ENCODE peak calls at places on chromosomes 2 and 18, in five cellular contexts. One of them, this sample, is unnamed.

GRCh38 chr18:9739516-9739915 is 31.4 kb downstream of the RAB31 start:
- DNase-seq in trophoblast cell: no peak
- DNase-seq in mesenchymal stem cell: no peak
- DNase-seq in neuronal stem cell: no peak
- DNase-seq in H1: no peak
- DNase-seq in this sample: no peak

GRCh38 chr2:164371916-164372315 is 249.4 kb downstream of the GRB14 start:
- DNase-seq in H1: no peak
- DNase-seq in trophoblast cell: peak
- DNase-seq in neuronal stem cell: no peak
- DNase-seq in mesenchymal stem cell: no peak
- DNase-seq in this sample: no peak

GRCh38 chr2:71796174-71796592 is 342.8 kb downstream of the DYSF start:
- DNase-seq in neuronal stem cell: no peak
- DNase-seq in H1: no peak
- DNase-seq in trophoblast cell: peak
- DNase-seq in mesenchymal stem cell: peak
- DNase-seq in this sample: no peak

GRCh38 chr18:22545091-22545795 is 127.5 kb upstream of the CTAGE1 start:
- DNase-seq in H1: no peak
- DNase-seq in neuronal stem cell: no peak
- DNase-seq in mesenchymal stem cell: no peak
- DNase-seq in trophoblast cell: no peak
- DNase-seq in this sample: no peak

GRCh38 chr2:127721311-127721977 is 20.1 kb downstream of the SFT2D3 start:
- DNase-seq in neuronal stem cell: no peak
- DNase-seq in trophoblast cell: no peak
- DNase-seq in H1: no peak
- DNase-seq in mesenchymal stem cell: peak
- DNase-seq in this sample: no peak

GRCh38 chr2:174263989-174264388 is 15.7 kb upstream of the OLA1 start:
- DNase-seq in mesenchymal stem cell: peak
- DNase-seq in trophoblast cell: peak
- DNase-seq in neuronal stem cell: no peak
- DNase-seq in H1: no peak
- DNase-seq in this sample: no peak

GRCh38 chr2:68779595-68779994 is 45.0 kb downstream of the ARHGAP25 start:
- DNase-seq in neuronal stem cell: no peak
- DNase-seq in mesenchymal stem cell: no peak
- DNase-seq in trophoblast cell: no peak
- DNase-seq in H1: no peak
- DNase-seq in this sample: no peak

GRCh38 chr2:46963961-46964673 is 48.5 kb upstream of the MCFD2 start:
- DNase-seq in trophoblast cell: peak
- DNase-seq in H1: no peak
- DNase-seq in neuronal stem cell: no peak
- DNase-seq in mesenchymal stem cell: no peak
- DNase-seq in this sample: no peak

GRCh38 chr2:10844083-10844482 is 31.5 kb upstream of the PDIA6 start:
- DNase-seq in mesenchymal stem cell: peak
- DNase-seq in neuronal stem cell: no peak
- DNase-seq in trophoblast cell: peak
- DNase-seq in H1: peak
- DNase-seq in this sample: peak

GRCh38 chr2:180128861-180129260 is 121.8 kb upstream of the CWC22 start:
- DNase-seq in neuronal stem cell: no peak
- DNase-seq in H1: no peak
- DNase-seq in mesenchymal stem cell: no peak
- DNase-seq in trophoblast cell: no peak
- DNase-seq in this sample: no peak

GRCh38 chr2:207087046-207087902 is 78.5 kb downstream of the KLF7 start:
- DNase-seq in neuronal stem cell: no peak
- DNase-seq in mesenchymal stem cell: no peak
- DNase-seq in trophoblast cell: no peak
- DNase-seq in H1: no peak
- DNase-seq in this sample: no peak

GRCh38 chr2:181954538-181954883 is 31.1 kb upstream of the PPP1R1C start:
- DNase-seq in mesenchymal stem cell: no peak
- DNase-seq in trophoblast cell: no peak
- DNase-seq in H1: no peak
- DNase-seq in neuronal stem cell: no peak
- DNase-seq in this sample: no peak

GRCh38 chr2:136246086-136246669 is 128.2 kb upstream of the CXCR4 start:
- DNase-seq in neuronal stem cell: no peak
- DNase-seq in trophoblast cell: peak
- DNase-seq in mesenchymal stem cell: peak
- DNase-seq in H1: peak
- DNase-seq in this sample: peak

GRCh38 chr2:187499941-187500532 is 52.0 kb upstream of the CALCRL start:
- DNase-seq in mesenchymal stem cell: peak
- DNase-seq in neuronal stem cell: peak
- DNase-seq in trophoblast cell: peak
- DNase-seq in H1: peak
- DNase-seq in this sample: peak

GRCh38 chr2:39571197-39571731 is 94.5 kb upstream of the TMEM178A start:
- DNase-seq in mesenchymal stem cell: no peak
- DNase-seq in trophoblast cell: peak
- DNase-seq in neuronal stem cell: no peak
- DNase-seq in H1: no peak
- DNase-seq in this sample: no peak

GRCh38 chr2:224217962-224218347 is 178.9 kb upstream of the SERPINE2 start:
- DNase-seq in trophoblast cell: peak
- DNase-seq in H1: no peak
- DNase-seq in mesenchymal stem cell: no peak
- DNase-seq in neuronal stem cell: no peak
- DNase-seq in this sample: no peak

GRCh38 chr2:16587629-16588028 is 78.0 kb downstream of the CYRIA start:
- DNase-seq in neuronal stem cell: no peak
- DNase-seq in trophoblast cell: no peak
- DNase-seq in mesenchymal stem cell: no peak
- DNase-seq in H1: no peak
- DNase-seq in this sample: no peak

GRCh38 chr2:69771461-69771860 is 29.5 kb downstream of the ANXA4 start:
- DNase-seq in trophoblast cell: no peak
- DNase-seq in neuronal stem cell: no peak
- DNase-seq in mesenchymal stem cell: no peak
- DNase-seq in H1: no peak
- DNase-seq in this sample: no peak

DNA sequence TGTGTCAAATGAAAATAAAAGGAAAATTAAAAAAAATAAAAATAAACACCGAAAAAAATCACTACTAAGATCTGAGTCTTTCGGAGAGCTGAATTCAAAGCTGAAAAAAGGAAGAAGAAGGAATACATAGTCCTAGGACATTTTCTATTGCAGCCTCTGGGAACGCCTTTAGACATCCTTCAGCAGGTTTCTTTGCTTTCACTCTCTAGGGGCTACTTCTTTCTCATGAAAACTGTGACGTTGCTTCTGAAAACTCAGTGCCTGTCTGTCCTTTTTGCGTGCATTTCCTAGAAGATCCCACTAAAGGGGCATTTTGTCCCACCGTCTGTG is 708 bp downstream of the STAT4 start:
- DNase-seq in H1: no peak
- DNase-seq in neuronal stem cell: no peak
- DNase-seq in mesenchymal stem cell: no peak
- DNase-seq in trophoblast cell: no peak
- DNase-seq in this sample: no peak
- H2BK12ac ChIP-seq in H1: no peak
- H2BK12ac ChIP-seq in neuronal stem cell: no peak
- H2BK12ac ChIP-seq in mesenchymal stem cell: no peak
- H2BK12ac ChIP-seq in trophoblast cell: no peak
- H2BK12ac ChIP-seq in this sample: no peak

GRCh38 chr2:240433973-240434727 is 1.3 kb upstream of the GPC1 start:
- DNase-seq in trophoblast cell: peak
- DNase-seq in neuronal stem cell: no peak
- DNase-seq in mesenchymal stem cell: peak
- DNase-seq in H1: no peak
- DNase-seq in this sample: peak
- H3K18ac ChIP-seq in trophoblast cell: no peak
- H3K18ac ChIP-seq in neuronal stem cell: peak
- H3K18ac ChIP-seq in mesenchymal stem cell: peak
- H3K18ac ChIP-seq in H1: peak
- H3K18ac ChIP-seq in this sample: peak

GRCh38 chr2:150280255-150280654 is 207.2 kb downstream of the RND3 start:
- DNase-seq in neuronal stem cell: no peak
- DNase-seq in mesenchymal stem cell: peak
- DNase-seq in H1: no peak
- DNase-seq in trophoblast cell: peak
- DNase-seq in this sample: no peak
- H2AFZ ChIP-seq in neuronal stem cell: no peak
- H2AFZ ChIP-seq in mesenchymal stem cell: no peak
- H2AFZ ChIP-seq in H1: no peak
- H2AFZ ChIP-seq in trophoblast cell: no peak
- H2AFZ ChIP-seq in this sample: no peak

DNA sequence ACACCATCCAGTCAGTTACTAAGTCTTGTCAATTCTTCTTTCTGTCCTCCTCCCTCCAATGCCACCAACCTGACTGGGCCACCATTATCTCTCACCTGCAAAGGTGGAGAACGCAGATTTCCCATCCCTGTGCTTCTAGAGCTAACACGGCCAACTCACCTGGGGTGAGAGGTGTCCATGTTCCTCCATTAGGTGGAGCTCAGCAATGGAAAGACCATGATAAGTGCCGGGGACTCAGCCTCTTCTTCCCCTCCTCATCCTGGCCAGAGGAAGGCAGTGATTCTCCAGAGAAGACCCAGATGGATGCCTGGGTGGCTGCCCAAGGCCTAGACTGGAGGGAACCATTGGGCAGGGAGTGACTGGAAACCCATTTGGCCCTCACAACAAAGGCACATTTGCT is 48.1 kb upstream of the SLC1A4 start:
- DNase-seq in H1: no peak
- DNase-seq in neuronal stem cell: no peak
- DNase-seq in trophoblast cell: no peak
- DNase-seq in mesenchymal stem cell: no peak
- DNase-seq in this sample: no peak
- H2BK12ac ChIP-seq in H1: no peak
- H2BK12ac ChIP-seq in neuronal stem cell: no peak
- H2BK12ac ChIP-seq in trophoblast cell: no peak
- H2BK12ac ChIP-seq in mesenchymal stem cell: no peak
- H2BK12ac ChIP-seq in this sample: no peak

GRCh38 chr18:21162786-21163185 is 51.2 kb upstream of the ROCK1 start:
- DNase-seq in trophoblast cell: no peak
- DNase-seq in H1: no peak
- DNase-seq in mesenchymal stem cell: no peak
- DNase-seq in neuronal stem cell: no peak
- DNase-seq in this sample: no peak

GRCh38 chr18:21168880-21169279 is 57.3 kb upstream of the ROCK1 start:
- DNase-seq in H1: no peak
- DNase-seq in neuronal stem cell: no peak
- DNase-seq in trophoblast cell: no peak
- DNase-seq in mesenchymal stem cell: no peak
- DNase-seq in this sample: no peak

GRCh38 chr18:21163647-21164625 is 52.3 kb upstream of the ROCK1 start:
- DNase-seq in trophoblast cell: peak
- DNase-seq in neuronal stem cell: no peak
- DNase-seq in mesenchymal stem cell: peak
- DNase-seq in H1: no peak
- DNase-seq in this sample: no peak

GRCh38 chr18:21167641-21168372 is 56.2 kb upstream of the ROCK1 start:
- DNase-seq in H1: peak
- DNase-seq in trophoblast cell: peak
- DNase-seq in neuronal stem cell: peak
- DNase-seq in mesenchymal stem cell: no peak
- DNase-seq in this sample: peak

GRCh38 chr18:21164746-21165145 is 53.1 kb upstream of the ROCK1 start:
- DNase-seq in H1: no peak
- DNase-seq in mesenchymal stem cell: peak
- DNase-seq in trophoblast cell: no peak
- DNase-seq in neuronal stem cell: no peak
- DNase-seq in this sample: no peak
- H3K18ac ChIP-seq in H1: no peak
- H3K18ac ChIP-seq in mesenchymal stem cell: no peak
- H3K18ac ChIP-seq in trophoblast cell: no peak
- H3K18ac ChIP-seq in neuronal stem cell: no peak
- H3K18ac ChIP-seq in this sample: no peak

GRCh38 chr2:217436386-217436785 is 566.4 kb downstream of the TNS1 start:
- DNase-seq in H1: no peak
- DNase-seq in mesenchymal stem cell: no peak
- DNase-seq in trophoblast cell: no peak
- DNase-seq in neuronal stem cell: no peak
- DNase-seq in this sample: no peak

GRCh38 chr2:217437289-217437688 is 565.5 kb downstream of the TNS1 start:
- DNase-seq in neuronal stem cell: no peak
- DNase-seq in trophoblast cell: no peak
- DNase-seq in mesenchymal stem cell: no peak
- DNase-seq in H1: no peak
- DNase-seq in this sample: no peak

GRCh38 chr2:217433522-217433921 is 569.3 kb downstream of the TNS1 start:
- DNase-seq in mesenchymal stem cell: peak
- DNase-seq in neuronal stem cell: no peak
- DNase-seq in trophoblast cell: no peak
- DNase-seq in H1: no peak
- DNase-seq in this sample: no peak

GRCh38 chr2:217431577-217432269 is 571.1 kb downstream of the TNS1 start:
- DNase-seq in H1: no peak
- DNase-seq in mesenchymal stem cell: peak
- DNase-seq in neuronal stem cell: no peak
- DNase-seq in trophoblast cell: no peak
- DNase-seq in this sample: no peak

DNA sequence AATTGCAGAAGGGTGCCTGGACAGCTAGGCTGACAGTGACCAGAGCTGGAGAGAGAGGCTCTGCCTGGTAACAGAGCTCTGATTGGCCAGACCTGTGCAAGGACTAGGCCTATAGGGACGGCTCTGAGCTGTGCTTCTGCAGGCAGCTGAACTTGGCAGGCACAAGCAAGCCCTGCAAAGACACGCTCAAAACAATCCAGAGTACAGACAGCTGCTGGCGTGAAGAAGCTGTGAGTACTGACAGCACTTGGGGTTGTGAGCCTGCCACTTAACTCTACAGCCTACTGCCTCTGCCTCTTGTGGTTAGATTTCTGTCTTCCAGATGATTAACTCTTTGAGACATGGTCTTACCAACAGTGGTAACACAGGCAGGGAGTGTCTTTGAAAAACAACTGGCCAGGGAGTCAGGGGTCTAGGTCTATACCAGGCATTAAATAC is 568.6 kb downstream of the TNS1 start:
- DNase-seq in neuronal stem cell: peak
- DNase-seq in mesenchymal stem cell: peak
- DNase-seq in H1: peak
- DNase-seq in trophoblast cell: peak
- DNase-seq in this sample: peak
- H2AFZ ChIP-seq in neuronal stem cell: peak
- H2AFZ ChIP-seq in mesenchymal stem cell: no peak
- H2AFZ ChIP-seq in H1: peak
- H2AFZ ChIP-seq in trophoblast cell: no peak
- H2AFZ ChIP-seq in this sample: peak

GRCh38 chr2:191983186-191983585 is 136.3 kb upstream of the CAVIN2 start:
- DNase-seq in trophoblast cell: peak
- DNase-seq in H1: no peak
- DNase-seq in mesenchymal stem cell: no peak
- DNase-seq in neuronal stem cell: no peak
- DNase-seq in this sample: no peak
- H2BK12ac ChIP-seq in trophoblast cell: no peak
- H2BK12ac ChIP-seq in H1: no peak
- H2BK12ac ChIP-seq in mesenchymal stem cell: no peak
- H2BK12ac ChIP-seq in neuronal stem cell: no peak
- H2BK12ac ChIP-seq in this sample: no peak

This sample was measured in H9.